ENCODE peak calls at places on chromosome 19, in six cellular contexts. F, V, P, E, O and Y are unnamed samples. For H3K4me1, the result is how much of the 10 kb centered on the place peaks cover.

GRCh38 chr19:31633014-31633413 is 283.8 kb upstream of the TSHZ3 start:
- DNase-seq in F (no peak), V (no peak), P (peak), E (no peak), O (no peak), Y (no peak)

GRCh38 chr19:33982706-33983105 is 186.0 kb downstream of the KCTD15 start:
- DNase-seq in F (no peak), V (no peak), P (no peak), E (no peak), O (no peak), Y (no peak)

GRCh38 chr19:50432221-50432626 is 468 bp upstream of the MYBPC2 start:
- DNase-seq in F (no peak), V (no peak), P (no peak), E (peak), O (peak), Y (no peak)

GRCh38 chr19:19588546-19588945 is 29.9 kb downstream of the PBX4 start:
- DNase-seq in F (no peak), V (no peak), P (no peak), E (no peak), O (no peak), Y (no peak)

GRCh38 chr19:29678484-29679106 is 13.3 kb downstream of the PLEKHF1 start:
- DNase-seq in F (no peak), V (no peak), P (no peak), E (peak), O (no peak), Y (peak)

GRCh38 chr19:13937479-13938360 is 497 bp downstream of the PODNL1 start:
- DNase-seq in F (no peak), V (no peak), P (no peak), E (no peak), O (peak), Y (no peak)

GRCh38 chr19:23787106-23787505 is 28.4 kb upstream of the ZNF681 start:
- DNase-seq in F (no peak), V (no peak), P (peak), E (no peak), O (peak), Y (no peak)

GRCh38 chr19:623974-624373 is 9.4 kb downstream of the POLRMT start:
- DNase-seq in F (no peak), V (no peak), P (no peak), E (no peak), O (peak), Y (no peak)

GRCh38 chr19:44800461-44800860 is 8.4 kb upstream of the BCAM start:
- DNase-seq in F (peak), V (peak), P (peak), E (peak), O (peak), Y (peak)

DNA sequence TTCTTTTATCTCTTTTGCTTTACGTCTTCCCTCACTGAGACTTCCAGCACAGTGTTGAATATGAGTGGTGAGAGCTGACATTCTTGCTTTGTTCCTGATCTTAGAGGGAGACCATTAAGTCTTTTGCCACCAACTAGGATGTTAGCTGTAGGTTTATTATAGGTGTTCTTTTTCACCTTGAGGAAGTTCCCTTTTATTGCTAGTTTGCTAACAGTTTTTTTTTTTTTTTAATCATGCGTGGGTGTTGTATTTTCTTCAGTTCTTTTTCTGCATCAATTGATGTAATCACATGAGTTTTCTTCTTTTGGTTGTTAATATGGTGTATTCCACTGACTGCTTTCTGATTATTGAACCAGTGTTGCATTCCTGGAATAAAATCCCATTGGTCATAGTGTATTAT is 21.1 kb downstream of the AP1M1 start:
- DNase-seq in F (no peak), V (no peak), P (no peak), E (no peak), O (no peak), Y (no peak)
- H3K4me1 ChIP-seq in F (under half), V (under half), P (under half), E (under half), O (under half), Y (under half)

GRCh38 chr19:17052439-17052838 is 22.8 kb downstream of the HAUS8 start:
- DNase-seq in F (no peak), V (no peak), P (peak), E (peak), O (peak), Y (no peak)
- H3K4me1 ChIP-seq in F (under half), V (under half), P (under half), E (under half), O (under half), Y (under half)

DNA sequence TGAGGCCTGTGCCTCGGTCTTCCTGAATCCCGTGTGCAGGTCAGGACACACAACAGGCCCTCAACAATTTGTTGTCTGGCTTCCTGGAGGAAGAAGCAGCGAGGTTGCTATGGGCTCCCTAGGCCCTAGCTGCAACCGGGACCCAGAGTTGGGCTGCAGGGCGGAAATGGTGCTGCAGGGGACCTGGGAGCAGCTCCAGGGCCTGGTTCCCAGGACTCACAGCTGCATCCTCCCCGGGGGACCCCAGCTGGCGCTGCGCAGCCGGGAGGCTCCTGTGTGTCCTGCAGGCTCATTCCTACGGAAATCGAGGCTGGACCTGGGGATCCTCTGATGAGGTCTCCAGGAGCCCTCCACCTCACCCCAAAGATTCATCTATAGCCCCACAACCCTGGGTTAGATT is 986 bp upstream of the TNFAIP8L1 start:
- DNase-seq in F (no peak), V (no peak), P (no peak), E (no peak), O (peak), Y (no peak)
- H3K4me1 ChIP-seq in F (under half), V (half or more), P (under half), E (under half), O (under half), Y (under half)

GRCh38 chr19:15936950-15937349 is 2.6 kb upstream of the CYP4F11 start:
- DNase-seq in F (no peak), V (no peak), P (no peak), E (no peak), O (no peak), Y (no peak)
- H3K4me1 ChIP-seq in F (under half), V (under half), P (under half), E (under half), O (under half), Y (under half)

DNA sequence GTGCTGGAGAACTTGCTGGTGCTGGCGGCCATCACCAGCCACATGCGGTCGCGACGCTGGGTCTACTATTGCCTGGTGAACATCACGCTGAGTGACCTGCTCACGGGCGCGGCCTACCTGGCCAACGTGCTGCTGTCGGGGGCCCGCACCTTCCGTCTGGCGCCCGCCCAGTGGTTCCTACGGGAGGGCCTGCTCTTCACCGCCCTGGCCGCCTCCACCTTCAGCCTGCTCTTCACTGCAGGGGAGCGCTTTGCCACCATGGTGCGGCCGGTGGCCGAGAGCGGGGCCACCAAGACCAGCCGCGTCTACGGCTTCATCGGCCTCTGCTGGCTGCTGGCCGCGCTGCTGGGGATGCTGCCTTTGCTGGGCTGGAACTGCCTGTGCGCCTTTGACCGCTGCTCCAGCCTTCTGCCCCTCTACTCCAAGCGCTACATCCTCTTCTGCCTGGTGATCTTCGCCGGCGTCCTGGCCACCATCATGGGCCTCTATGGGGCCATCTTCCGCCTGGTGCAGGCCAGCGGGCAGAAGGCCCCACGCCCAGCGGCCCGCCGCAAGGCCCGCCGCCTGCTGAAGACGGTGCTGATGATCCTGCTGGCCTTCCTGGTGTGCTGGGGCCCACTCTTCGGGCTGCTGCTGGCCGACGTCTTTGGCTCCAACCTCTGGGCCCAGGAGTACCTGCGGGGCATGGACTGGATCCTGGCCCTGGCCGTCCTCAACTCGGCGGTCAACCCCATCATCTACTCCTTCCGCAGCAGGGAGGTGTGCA is 587 bp downstream of the S1PR4 start:
- DNase-seq in F (no peak), V (no peak), P (no peak), E (no peak), O (no peak), Y (no peak)
- H3K4me1 ChIP-seq in F (under half), V (under half), P (under half), E (under half), O (under half), Y (under half)

GRCh38 chr19:4709440-4710280 is 14.0 kb downstream of the DPP9 start:
- DNase-seq in F (no peak), V (no peak), P (no peak), E (no peak), O (no peak), Y (no peak)
- H3K4me1 ChIP-seq in F (under half), V (under half), P (under half), E (under half), O (under half), Y (under half)

DNA sequence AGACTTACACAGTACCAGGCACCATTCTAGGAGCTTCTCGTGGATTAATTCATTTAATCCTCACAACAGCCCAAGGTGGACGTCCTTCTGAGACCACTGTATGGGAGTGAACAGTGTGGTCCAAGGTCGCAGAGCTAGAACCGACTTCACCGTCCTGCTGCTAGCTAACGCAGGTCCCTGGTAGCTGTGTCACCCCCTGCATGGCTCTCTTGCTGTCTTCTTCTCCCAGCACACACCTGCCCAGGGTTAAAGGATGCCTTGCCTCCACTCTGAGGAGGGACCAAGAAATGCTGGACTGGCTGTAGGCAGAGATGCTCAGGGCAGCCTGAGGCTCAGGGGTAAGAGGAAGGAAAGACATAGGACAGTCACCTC is 3.0 kb downstream of the AKT2 start:
- DNase-seq in F (no peak), V (no peak), P (no peak), E (no peak), O (no peak), Y (peak)
- H3K4me1 ChIP-seq in F (under half), V (half or more), P (under half), E (half or more), O (under half), Y (half or more)